ENCODE peak calls at places on chromosomes 16 and 17, in five cellular contexts. F, T, A, D and U are unnamed samples.

GRCh38 chr17:47324224-47325020 is 667 bp downstream of the EFCAB13 start:
- DNase-seq in F (peak; percentile 63), T (peak; percentile 68), A (peak; percentile 50), D (peak; percentile 48), U (peak; percentile 52)

GRCh38 chr16:25922438-25922837 is 230.7 kb downstream of the HS3ST4 start:
- DNase-seq in F (no peak), T (no peak), A (no peak), D (no peak), U (no peak)

GRCh38 chr17:60094754-60095153 is 16.0 kb upstream of the HEATR6 start:
- DNase-seq in F (no peak), T (no peak), A (no peak), D (no peak), U (no peak)

GRCh38 chr16:87806608-87807546 is 41.1 kb upstream of the KLHDC4 start:
- DNase-seq in F (peak; percentile 75), T (peak; percentile 62), A (peak; percentile 95), D (peak; percentile 92), U (peak; percentile 92)

GRCh38 chr17:81138083-81138482 is 27.2 kb upstream of the PVALEF start:
- DNase-seq in F (no peak), T (no peak), A (no peak), D (no peak), U (no peak)

GRCh38 chr16:49340466-49340865 is 33.1 kb upstream of the C16orf78 start:
- DNase-seq in F (no peak), T (no peak), A (no peak), D (no peak), U (no peak)

GRCh38 chr17:82289822-82290541 is 16.5 kb upstream of the CSNK1D start:
- DNase-seq in F (no peak), T (no peak), A (no peak), D (no peak), U (peak; percentile 82)

GRCh38 chr16:10957771-10958486 is 13.6 kb downstream of the CLEC16A start:
- DNase-seq in F (no peak), T (no peak), A (no peak), D (peak; percentile 59), U (peak; percentile 60)

GRCh38 chr17:80751460-80752368 is 207.1 kb downstream of the RPTOR start:
- DNase-seq in F (no peak), T (peak; percentile 39), A (peak; percentile 25), D (peak; percentile 58), U (peak; percentile 92)

GRCh38 chr17:73938706-73939105 is 264.8 kb upstream of the RPL38 start:
- DNase-seq in F (no peak), T (no peak), A (no peak), D (no peak), U (no peak)

GRCh38 chr16:69270395-69270794 is 40.8 kb upstream of the VPS4A start:
- DNase-seq in F (no peak), T (no peak), A (peak; percentile 30), D (peak; percentile 31), U (no peak)

GRCh38 chr17:4934173-4934979 is 2.3 kb downstream of the GP1BA start:
- DNase-seq in F (peak; percentile 69), T (peak; percentile 65), A (peak; percentile 12), D (peak; percentile 38), U (peak; percentile 42)

GRCh38 chr17:83073389-83074063 is 5.9 kb upstream of the METRNL start:
- DNase-seq in F (peak; percentile 77), T (peak; percentile 87), A (no peak), D (no peak), U (peak; percentile 55)

GRCh38 chr17:29451338-29451737 is 61.2 kb downstream of the TAOK1 start:
- DNase-seq in F (no peak), T (no peak), A (no peak), D (no peak), U (no peak)

GRCh38 chr17:5911919-5912318 is 158.3 kb upstream of the WSCD1 start:
- DNase-seq in F (no peak), T (no peak), A (no peak), D (no peak), U (no peak)

GRCh38 chr17:60914078-60914477 is 236.4 kb downstream of the BCAS3 start:
- DNase-seq in F (no peak), T (no peak), A (no peak), D (peak; percentile 4), U (peak; percentile 73)

GRCh38 chr16:51376080-51376479 is 225.0 kb upstream of the SALL1 start:
- DNase-seq in F (no peak), T (no peak), A (no peak), D (no peak), U (no peak)

GRCh38 chr16:81349608-81350305 is 35.0 kb downstream of the GAN start:
- DNase-seq in F (no peak), T (no peak), A (peak; percentile 5), D (peak; percentile 15), U (no peak)

GRCh38 chr16:81353895-81354294 is 39.1 kb downstream of the GAN start:
- DNase-seq in F (no peak), T (no peak), A (no peak), D (no peak), U (no peak)

GRCh38 chr16:81347425-81347824 is 32.7 kb downstream of the GAN start:
- DNase-seq in F (no peak), T (no peak), A (no peak), D (no peak), U (no peak)

GRCh38 chr16:81350306-81350615 is 35.5 kb downstream of the GAN start:
- DNase-seq in F (no peak), T (no peak), A (peak; percentile 13), D (peak; percentile 9), U (peak; percentile 28)
- TF ChIP-seq CTCF in F (no peak), T (peak; percentile 9), A (no peak), D (peak; percentile 16), U (peak; percentile 28)

GRCh38 chr16:181668-182021 is 1.4 kb downstream of the HBQ1 start:
- DNase-seq in F (no peak), T (no peak), A (no peak), D (no peak), U (no peak)
- H3K4me3 ChIP-seq in F (no peak overlapping the region), T (no peak overlapping the region), A (no peak overlapping the region), D (no peak overlapping the region), U (no peak overlapping the region)

DNA sequence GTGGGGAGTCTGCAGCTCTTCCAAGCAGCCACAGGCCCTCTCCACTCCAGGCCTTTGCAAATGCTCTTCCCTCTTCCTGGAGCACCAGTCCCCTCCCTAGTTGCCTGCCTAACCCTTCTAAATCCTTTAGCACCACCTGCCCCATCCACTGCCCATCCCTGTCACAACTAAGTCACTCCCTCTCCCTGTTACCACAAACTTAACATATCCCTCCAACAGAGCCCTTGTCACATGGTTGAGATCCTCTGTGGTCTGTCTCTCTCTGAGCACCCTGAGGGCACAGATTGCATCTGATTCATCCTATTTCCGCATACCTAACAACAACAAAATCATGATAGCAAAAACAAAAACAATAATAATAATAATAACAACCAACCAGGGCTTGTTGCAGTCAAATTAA is 11.0 kb upstream of the BEAN1 start:
- DNase-seq in F (no peak), T (no peak), A (no peak), D (no peak), U (peak; percentile 29)
- TF ChIP-seq CTCF in F (no peak), T (no peak), A (no peak), D (no peak), U (no peak)

DNA sequence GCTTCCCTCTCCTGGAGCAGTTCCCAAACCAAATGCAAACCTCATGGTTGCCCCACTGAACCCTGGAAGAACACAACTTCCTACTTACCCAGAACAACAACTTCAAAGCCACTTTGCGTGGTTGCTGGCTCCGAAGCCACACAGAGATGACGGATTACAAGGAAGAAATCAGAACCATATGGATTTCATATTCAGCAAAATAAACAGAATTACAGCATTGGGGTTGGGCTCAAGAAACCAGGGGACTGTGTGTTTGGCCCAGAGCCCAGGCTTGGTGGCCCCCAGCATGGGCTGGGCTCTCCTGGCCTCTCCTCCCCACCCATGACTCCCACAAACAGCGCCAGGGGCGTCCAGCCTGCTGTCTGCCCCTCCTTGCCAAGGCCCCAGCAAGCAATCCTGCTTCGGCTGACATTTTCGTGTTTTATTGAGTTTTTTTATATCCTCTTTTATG is 137.2 kb downstream of the GAS7 start:
- DNase-seq in F (no peak), T (no peak), A (peak; percentile 83), D (no peak), U (peak; percentile 42)
- H3K4me3 ChIP-seq in F (no peak overlapping the region), T (no peak overlapping the region), A (no peak overlapping the region), D (no peak overlapping the region), U (no peak overlapping the region)

DNA sequence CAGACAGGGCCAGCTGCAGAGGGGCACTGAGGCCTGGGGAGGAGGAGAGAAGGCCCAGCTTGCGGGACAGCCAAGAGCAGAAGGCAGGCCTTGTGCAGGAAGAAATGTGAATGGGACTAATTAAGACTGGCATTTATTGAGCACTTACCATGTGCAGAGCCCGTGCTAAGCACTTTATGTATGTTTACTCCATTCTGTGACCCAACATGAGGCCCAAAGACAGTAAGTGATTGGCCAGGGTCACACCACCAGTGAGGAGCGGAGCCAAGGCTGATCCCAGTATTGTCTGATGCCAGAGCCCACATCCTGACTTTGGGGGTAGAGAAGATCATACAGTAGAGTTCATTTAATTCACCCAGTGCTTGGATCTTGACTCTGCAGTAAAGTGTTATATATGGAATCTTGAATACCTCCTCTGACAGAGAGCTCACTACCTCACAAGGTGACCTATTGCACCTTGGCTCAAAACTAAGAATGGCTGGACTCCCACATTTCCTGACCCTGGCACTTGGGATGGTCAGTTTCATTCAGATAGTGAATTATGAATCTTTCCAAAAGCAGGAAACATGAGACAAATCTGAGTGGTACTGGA is 13.6 kb downstream of the KATNB1 start:
- DNase-seq in F (no peak), T (no peak), A (no peak), D (no peak), U (no peak)
- TF ChIP-seq CTCF in F (no peak), T (no peak), A (no peak), D (no peak), U (no peak)

GRCh38 chr17:42118545-42118944 is 2.6 kb downstream of the KAT2A start:
- DNase-seq in F (peak; percentile 50), T (no peak), A (peak; percentile 23), D (peak; percentile 25), U (peak; percentile 34)

GRCh38 chr17:42121066-42121769 is at the start of gene KAT2A:
- DNase-seq in F (peak; percentile 84), T (peak; percentile 88), A (peak; percentile 75), D (peak; percentile 77), U (peak; percentile 74)

GRCh38 chr17:42122371-42123303 is at the start of gene HSPB9:
- DNase-seq in F (peak; percentile 85), T (peak; percentile 86), A (no peak), D (no peak), U (peak; percentile 40)

GRCh38 chr17:42119301-42119700 is 1.9 kb downstream of the KAT2A start:
- DNase-seq in F (no peak), T (no peak), A (no peak), D (no peak), U (no peak)

GRCh38 chr17:42120161-42121065 is 754 bp downstream of the KAT2A start:
- DNase-seq in F (no peak), T (no peak), A (no peak), D (no peak), U (no peak)
- H3K4me3 ChIP-seq in F (peak overlapping the region; percentile 95), T (peak overlapping the region; percentile 55), A (peak overlapping the region; percentile 66), D (peak overlapping the region; percentile 46), U (peak overlapping the region; percentile 65)